ENCODE peak calls at places on chromosomes 16 and 17, in seven cellular contexts. P is AG09319, A is AG04450, G is neural progenitor cell, X is uterus, D is psoas muscle, H is foreskin fibroblast. T is an unnamed sample.

GRCh38 chr17:42337442-42337841 is 49.1 kb downstream of the STAT5A start:
- DNase-seq in H (peak; percentile 60), P (peak; percentile 90), G (no peak), A (peak; percentile 58), X (no peak), D (no peak), T (no peak)

GRCh38 chr16:70708381-70709253 is 22.8 kb upstream of the MTSS2 start:
- DNase-seq in X (no peak), G (peak; percentile 45), H (no peak), D (no peak), P (no peak), A (no peak), T (no peak)

GRCh38 chr17:57451126-57451690 is 194.9 kb downstream of the MSI2 start:
- DNase-seq in A (no peak), P (no peak), D (no peak), H (no peak), X (no peak), G (no peak), T (no peak)

GRCh38 chr17:57671546-57672204 is 73.4 kb downstream of the CCDC182 start:
- DNase-seq in P (peak; percentile 45), D (peak; percentile 70), A (peak; percentile 34), X (peak; percentile 65), G (peak; percentile 91), H (peak; percentile 87), T (no peak)

GRCh38 chr16:22092143-22092933 is at the start of gene VWA3A:
- DNase-seq in G (peak; percentile 74), X (no peak), H (peak; percentile 83), D (no peak), A (peak; percentile 27), P (peak; percentile 30), T (peak; percentile 59)

GRCh38 chr17:80287806-80288579 is 27.3 kb downstream of the RNF213 start:
- DNase-seq in P (no peak), G (no peak), D (no peak), X (no peak), H (no peak), A (no peak), T (no peak)

GRCh38 chr16:60100371-60100770 is 1366.3 kb upstream of the GOT2 start:
- DNase-seq in G (no peak), P (no peak), H (no peak), D (no peak), X (no peak), A (no peak), T (no peak)

GRCh38 chr16:3838600-3839401 is 41.7 kb downstream of the CREBBP start:
- DNase-seq in X (no peak), G (no peak), H (peak; percentile 33), P (no peak), A (no peak), D (no peak), T (no peak)

GRCh38 chr17:49315974-49316570 is 46.0 kb downstream of the ZNF652 start:
- DNase-seq in X (no peak), G (no peak), D (no peak), H (peak; percentile 56), A (no peak), P (no peak), T (no peak)

GRCh38 chr16:14125030-14125681 is 54.0 kb downstream of the MRTFB start:
- DNase-seq in X (no peak), D (no peak), P (no peak), A (no peak), H (no peak), G (peak; percentile 76), T (no peak)

GRCh38 chr17:74480290-74480689 is 13.9 kb downstream of the CD300A start:
- DNase-seq in H (no peak), P (no peak), G (no peak), X (no peak), A (no peak), D (no peak), T (no peak)

GRCh38 chr17:59534583-59534982 is 30.8 kb upstream of the DHX40 start:
- DNase-seq in X (no peak), P (no peak), G (peak; percentile 8), H (no peak), D (no peak), A (no peak), T (no peak)
- TF ChIP-seq CTCF in X (no peak), P (no peak), G (peak; percentile 26), H (peak; percentile 4), D (no peak), A (peak; percentile 12), T (no peak)

GRCh38 chr17:163514-164103 is 17.8 kb downstream of the DOC2B start:
- DNase-seq in X (no peak), H (no peak), A (no peak), G (peak; percentile 53), D (no peak), P (no peak), T (no peak)
- TF ChIP-seq CTCF in X (no peak), H (no peak), A (peak; percentile 16), G (peak; percentile 52), D (no peak), P (no peak), T (peak; percentile 21)

GRCh38 chr16:57576429-57576870 is 34.0 kb downstream of the ADGRG5 start:
- DNase-seq in D (peak; percentile 67), P (no peak), X (peak; percentile 73), A (peak; percentile 30), H (peak; percentile 84), G (peak; percentile 86), T (peak; percentile 61)

GRCh38 chr16:57577691-57578224 is 35.3 kb downstream of the ADGRG5 start:
- DNase-seq in H (no peak), X (peak; percentile 12), G (peak; percentile 16), D (no peak), P (no peak), A (no peak), T (no peak)

GRCh38 chr16:57578521-57579360 is 36.3 kb downstream of the ADGRG5 start:
- DNase-seq in D (no peak), H (no peak), P (no peak), G (no peak), A (no peak), X (no peak), T (no peak)

GRCh38 chr16:57575468-57576277 is 33.2 kb downstream of the ADGRG5 start:
- DNase-seq in G (no peak), H (no peak), X (peak; percentile 12), P (no peak), A (no peak), D (no peak), T (no peak)

GRCh38 chr16:57577214-57577613 is 34.8 kb downstream of the ADGRG5 start:
- DNase-seq in P (no peak), A (no peak), D (no peak), X (peak; percentile 7), H (no peak), G (no peak), T (no peak)
- TF ChIP-seq CTCF in P (no peak), A (no peak), D (no peak), X (no peak), H (no peak), G (no peak), T (no peak)

GRCh38 chr16:5027575-5028235 is 6.0 kb downstream of the NAGPA start:
- DNase-seq in D (no peak), X (no peak), A (no peak), G (no peak), P (no peak), H (no peak), T (no peak)

GRCh38 chr16:5024632-5025031 is 9.1 kb downstream of the NAGPA start:
- DNase-seq in G (peak; percentile 37), D (no peak), P (no peak), H (peak; percentile 16), A (no peak), X (no peak), T (no peak)

GRCh38 chr16:5027086-5027485 is 6.6 kb downstream of the NAGPA start:
- DNase-seq in D (no peak), G (no peak), P (no peak), X (no peak), H (no peak), A (no peak), T (no peak)

GRCh38 chr16:5026664-5027063 is 7.1 kb downstream of the NAGPA start:
- DNase-seq in G (no peak), X (no peak), P (no peak), D (no peak), H (no peak), A (no peak), T (no peak)

DNA sequence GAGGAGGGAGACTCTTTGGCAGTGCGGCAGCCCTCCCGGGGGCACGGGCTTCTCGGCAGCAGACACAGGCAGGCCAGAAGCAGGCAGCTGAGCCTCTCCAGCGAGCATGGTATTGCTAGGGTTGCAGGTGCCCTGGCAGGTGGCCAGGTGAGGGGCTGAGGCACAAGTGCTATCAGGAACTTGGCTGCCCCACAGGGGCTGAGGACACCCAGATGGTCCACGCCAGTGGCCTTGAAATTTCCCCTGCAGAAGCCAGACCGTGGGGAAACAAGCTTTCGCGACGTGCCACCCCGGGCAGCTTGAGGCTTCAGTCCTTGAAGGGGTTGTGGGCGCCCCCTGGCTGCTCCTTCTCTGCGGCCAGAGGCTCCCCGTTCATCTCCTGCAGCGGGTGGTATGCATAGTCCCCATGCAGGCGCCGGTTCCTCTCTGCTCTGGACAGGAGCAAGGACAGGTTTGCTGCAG is 8.5 kb downstream of the NAGPA start:
- DNase-seq in H (peak; percentile 44), X (no peak), P (no peak), A (no peak), D (no peak), G (peak; percentile 86), T (peak; percentile 45)
- TF ChIP-seq CTCF in H (peak; percentile 41), X (no peak), P (peak; percentile 19), A (peak; percentile 50), D (peak; percentile 21), G (peak; percentile 69), T (no peak)

DNA sequence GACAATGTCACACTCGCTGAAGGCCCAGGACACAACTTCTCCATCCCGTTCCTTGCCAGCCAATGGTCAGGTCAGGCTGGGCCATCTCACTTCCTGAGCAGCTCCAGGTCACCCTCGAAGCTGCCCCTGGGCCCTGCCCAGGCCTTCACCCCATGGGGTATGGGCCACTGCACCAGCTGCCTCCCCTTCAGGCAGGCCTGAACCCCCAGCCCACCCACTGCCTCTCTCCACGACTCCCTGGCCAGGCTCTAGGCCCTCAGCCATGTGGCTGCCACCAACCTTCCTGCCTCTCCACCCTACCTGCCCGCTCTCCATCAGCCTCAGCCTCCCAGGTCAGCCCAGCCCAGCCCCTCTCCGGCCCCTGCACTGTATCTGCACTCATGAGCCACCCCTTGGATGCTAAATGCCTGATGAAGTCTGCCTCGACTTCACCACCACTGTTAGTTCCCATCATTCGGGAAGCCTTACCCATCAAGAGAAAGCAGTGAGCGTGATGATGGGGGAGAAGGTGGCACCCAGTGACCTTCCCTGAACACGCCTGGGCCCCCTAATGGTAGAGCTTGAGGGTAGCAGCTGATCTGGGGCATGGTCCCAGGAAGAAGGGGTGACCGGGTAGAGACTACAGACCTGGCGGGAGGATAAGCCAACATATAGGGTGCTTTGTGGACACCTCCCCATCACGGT is 30.9 kb upstream of the C16orf95 start:
- DNase-seq in H (no peak), P (no peak), A (no peak), X (no peak), G (no peak), D (no peak), T (no peak)
- TF ChIP-seq CTCF in H (no peak), P (no peak), A (no peak), X (no peak), G (no peak), D (no peak), T (no peak)

GRCh38 chr17:82457071-82457789 is 1.3 kb upstream of the NARF start:
- DNase-seq in A (no peak), H (no peak), G (no peak), X (no peak), D (no peak), P (no peak), T (no peak)
- TF ChIP-seq CTCF in A (no peak), H (no peak), G (no peak), X (no peak), D (no peak), P (no peak), T (no peak)